ENCODE peak calls at places on chromosome 9, in five cellular contexts. I, J, G, B and S are unnamed samples.

GRCh38 chr9:34783951-34784487 is 74.1 kb upstream of the CCL21 start:
- DNase-seq in I (no peak), G (no peak), J (no peak), B (no peak), S (no peak)

GRCh38 chr9:114097613-114098020 is 1.5 kb downstream of the KIF12 start:
- DNase-seq in B (no peak), G (peak; percentile 51), J (no peak), I (no peak), S (peak; percentile 72)

GRCh38 chr9:24936117-24936516 is 390.4 kb upstream of the IZUMO3 start:
- DNase-seq in B (no peak), J (no peak), I (no peak), G (no peak), S (no peak)

GRCh38 chr9:94818196-94818541 is 91.7 kb downstream of the AOPEP start:
- DNase-seq in G (peak; percentile 80), I (no peak), J (no peak), B (no peak), S (no peak)

GRCh38 chr9:91320299-91320698 is 41.4 kb downstream of the AUH start:
- DNase-seq in J (no peak), B (no peak), I (no peak), G (no peak), S (no peak)

GRCh38 chr9:19488721-19489120 is 79.9 kb downstream of the ACER2 start:
- DNase-seq in J (no peak), B (no peak), G (no peak), I (no peak), S (no peak)

GRCh38 chr9:101566904-101567724 is 27.7 kb downstream of the PPP3R2 start:
- DNase-seq in G (peak; percentile 24), I (peak; percentile 65), B (no peak), J (no peak), S (no peak)

GRCh38 chr9:133771486-133772482 is 33.6 kb upstream of the SARDH start:
- DNase-seq in J (peak; percentile 20), I (no peak), G (no peak), B (no peak), S (peak; percentile 81)

GRCh38 chr9:28951945-28952344 is 1378.7 kb upstream of the C9orf72 start:
- DNase-seq in I (no peak), B (no peak), J (no peak), G (no peak), S (no peak)

GRCh38 chr9:22103650-22104575 is 94.8 kb upstream of the CDKN2B start:
- DNase-seq in G (peak; percentile 26), I (no peak), B (no peak), J (no peak), S (no peak)

GRCh38 chr9:134636142-134636507 is 5.5 kb upstream of the COL5A1 start:
- DNase-seq in J (no peak), G (no peak), I (no peak), B (no peak), S (peak; percentile 41)

GRCh38 chr9:100167176-100167575 is 68.1 kb downstream of the INVS start:
- DNase-seq in J (no peak), I (no peak), G (peak; percentile 16), B (no peak), S (no peak)

GRCh38 chr9:136793063-136793946 is 2.2 kb downstream of the TMEM141 start:
- DNase-seq in I (peak; percentile 38), G (no peak), B (no peak), J (peak; percentile 56), S (peak; percentile 42)

DNA sequence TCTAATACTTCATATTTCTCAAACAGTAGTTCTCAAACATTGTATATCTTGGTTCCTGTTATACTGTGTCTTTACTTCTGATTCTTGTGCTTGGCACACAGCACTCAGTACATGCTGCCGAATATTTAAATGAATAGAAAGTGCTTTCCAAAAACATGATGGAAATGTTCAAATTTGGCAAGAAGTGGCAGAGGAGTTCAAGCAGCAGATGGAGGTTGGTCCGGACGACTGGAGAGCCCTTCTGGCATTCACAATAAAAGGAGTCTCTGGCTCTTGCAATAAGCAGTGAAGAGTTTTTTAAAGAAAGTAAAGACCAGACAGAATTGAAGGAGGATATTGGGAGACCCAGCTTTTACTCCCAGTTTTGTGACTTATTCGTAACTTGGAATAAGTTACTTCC is 36.3 kb downstream of the TSTD2 start:
- DNase-seq in B (no peak), G (no peak), J (no peak), I (no peak), S (no peak)
- H3K27ac ChIP-seq in B (no peak overlapping the region), G (no peak overlapping the region), J (no peak overlapping the region), I (no peak overlapping the region), S (no peak overlapping the region)

DNA sequence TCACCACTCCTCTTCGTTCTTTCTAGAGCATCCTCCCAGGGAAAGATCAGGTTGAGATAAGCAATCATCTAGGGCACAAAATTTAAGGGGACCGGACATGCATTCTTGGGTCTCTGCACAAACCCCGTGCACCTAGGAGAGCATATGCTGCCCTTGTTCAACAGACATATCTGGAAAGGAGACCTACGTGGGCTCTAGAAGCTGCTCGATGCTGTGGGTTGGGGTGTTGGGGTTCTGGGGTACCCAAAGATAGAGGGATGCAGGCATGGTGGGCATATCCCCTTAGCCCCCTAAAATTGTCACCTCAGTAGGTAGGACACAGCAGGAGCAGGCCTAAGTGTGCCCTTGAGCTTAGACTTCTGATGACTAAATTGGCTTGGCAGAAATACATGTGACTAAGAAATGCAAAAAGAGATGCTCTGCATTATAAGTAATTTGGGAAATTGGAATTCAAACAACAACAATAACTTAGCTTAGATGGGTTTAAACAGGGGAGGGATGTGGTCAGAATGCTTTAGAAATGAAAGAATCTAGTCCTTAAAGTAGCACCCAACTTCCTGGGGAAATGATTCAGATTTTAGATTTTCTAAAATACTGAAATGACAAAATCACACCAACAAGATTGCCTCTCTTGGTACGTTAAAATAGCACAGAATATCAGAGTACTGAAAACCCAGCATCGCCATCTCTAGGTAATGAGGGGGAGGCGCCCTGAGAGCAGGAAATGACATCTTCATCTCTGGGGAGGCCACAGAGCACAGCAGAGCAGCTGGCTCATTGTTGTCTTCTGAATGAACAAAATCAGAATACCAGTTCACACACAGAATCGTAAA is 172.3 kb downstream of the GNA14 start:
- DNase-seq in B (no peak), J (no peak), G (no peak), I (peak; percentile 35), S (peak; percentile 66)
- H2AFZ ChIP-seq in B (peak overlapping the region; percentile 58), J (no peak overlapping the region), G (no peak overlapping the region), I (no peak overlapping the region), S (peak overlapping the region; percentile 71)

DNA sequence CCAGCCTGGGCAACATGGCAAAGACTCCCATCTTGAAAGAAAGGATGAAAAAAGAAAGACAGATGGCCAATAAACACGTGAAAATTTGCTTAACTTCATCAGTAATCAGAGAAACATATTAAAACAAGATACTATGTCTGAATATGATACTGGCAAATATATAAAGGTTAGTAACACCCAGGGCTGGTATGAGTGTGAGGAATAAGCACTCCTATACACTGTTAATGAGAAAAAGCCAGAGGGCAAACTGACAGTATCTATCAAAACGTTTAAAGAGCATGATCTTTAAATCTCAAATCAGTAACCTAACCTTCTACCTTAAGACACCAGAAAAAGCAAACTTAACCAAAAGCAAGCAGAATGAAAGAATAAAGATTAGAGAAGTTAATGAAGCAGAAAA is 14.1 kb downstream of the B4GALT1 start:
- DNase-seq in B (no peak), I (no peak), G (no peak), J (no peak), S (no peak)
- H3K4me1 ChIP-seq in B (peaks cover 2% of the 10 kb centered on the region), I (peaks cover 4% of the 10 kb centered on the region), G (peaks cover 55% of the 10 kb centered on the region), J (no peaks in the 10 kb centered on the region), S (peaks cover 51% of the 10 kb centered on the region)

GRCh38 chr9:16069671-16070586 is 517.1 kb downstream of the CCDC171 start:
- DNase-seq in J (no peak), B (no peak), G (no peak), I (no peak), S (peak; percentile 72)
- H3K27ac ChIP-seq in J (no peak overlapping the region), B (peak overlapping the region; percentile 31), G (no peak overlapping the region), I (no peak overlapping the region), S (peak overlapping the region; percentile 21)

GRCh38 chr9:88604836-88605499 is 70.0 kb downstream of the NXNL2 start:
- DNase-seq in G (no peak), I (no peak), B (no peak), J (no peak), S (no peak)

GRCh38 chr9:88605500-88606172 is 70.7 kb downstream of the NXNL2 start:
- DNase-seq in B (no peak), J (no peak), G (no peak), I (no peak), S (no peak)
- H2AFZ ChIP-seq in B (no peak overlapping the region), J (no peak overlapping the region), G (no peak overlapping the region), I (no peak overlapping the region), S (peak overlapping the region; percentile 54)

DNA sequence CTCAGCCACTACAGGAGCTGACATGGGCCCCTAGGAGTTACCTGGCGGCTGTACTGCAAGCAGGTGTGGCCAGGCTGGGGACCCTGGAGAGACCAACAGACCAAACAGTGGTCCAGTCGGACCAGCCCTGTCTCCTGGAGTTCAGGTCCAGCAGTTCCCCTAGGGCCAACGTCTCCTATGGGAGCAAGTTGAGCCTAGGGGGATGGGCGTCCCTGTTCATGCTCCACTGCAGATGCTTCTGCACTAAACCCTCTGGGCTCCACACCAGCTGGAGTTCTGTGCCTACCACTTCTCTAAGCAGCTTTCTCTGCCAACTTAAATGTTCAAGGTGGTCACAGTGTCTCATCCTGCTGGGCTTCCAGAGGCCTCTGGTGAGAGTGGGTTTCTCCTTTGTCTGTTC is 20.6 kb upstream of the OMD start:
- DNase-seq in J (no peak), B (no peak), G (no peak), I (no peak), S (no peak)
- H3K4me1 ChIP-seq in J (no peaks in the 10 kb centered on the region), B (no peaks in the 10 kb centered on the region), G (peaks cover 8% of the 10 kb centered on the region), I (peaks cover 8% of the 10 kb centered on the region), S (peaks cover 6% of the 10 kb centered on the region)